ENCODE peak calls at places on chromosome 12, in seven cellular contexts. One of them, this sample, is unnamed.

GRCh38 chr12:57110189-57111045 is 745 bp downstream of the STAT6 start:
- DNase-seq in mesendoderm: peak; percentile 95
- DNase-seq in left ventricle myocardium inferior: peak; percentile 80
- DNase-seq in NB4: peak; percentile 96
- DNase-seq in neuronal stem cell: no peak
- DNase-seq in mesenchymal stem cell: peak; percentile 86
- DNase-seq in heart left ventricle: peak; percentile 81
- DNase-seq in this sample: no peak

GRCh38 chr12:42473130-42473529 is 116.4 kb downstream of the PRICKLE1 start:
- DNase-seq in mesendoderm: no peak
- DNase-seq in left ventricle myocardium inferior: no peak
- DNase-seq in NB4: no peak
- DNase-seq in neuronal stem cell: no peak
- DNase-seq in mesenchymal stem cell: peak; percentile 26
- DNase-seq in heart left ventricle: no peak
- DNase-seq in this sample: no peak

GRCh38 chr12:26614217-26614616 is 218.8 kb downstream of the ITPR2 start:
- DNase-seq in mesendoderm: peak; percentile 48
- DNase-seq in left ventricle myocardium inferior: no peak
- DNase-seq in NB4: peak; percentile 81
- DNase-seq in neuronal stem cell: peak; percentile 17
- DNase-seq in mesenchymal stem cell: peak; percentile 20
- DNase-seq in heart left ventricle: peak; percentile 25
- DNase-seq in this sample: no peak

GRCh38 chr12:57470286-57470969 is 9.2 kb downstream of the ARHGAP9 start:
- DNase-seq in mesendoderm: no peak
- DNase-seq in left ventricle myocardium inferior: no peak
- DNase-seq in NB4: no peak
- DNase-seq in neuronal stem cell: no peak
- DNase-seq in mesenchymal stem cell: no peak
- DNase-seq in heart left ventricle: no peak
- DNase-seq in this sample: no peak

GRCh38 chr12:128021561-128021960 is 245.4 kb upstream of the TMEM132C start:
- DNase-seq in mesendoderm: no peak
- DNase-seq in left ventricle myocardium inferior: no peak
- DNase-seq in NB4: no peak
- DNase-seq in neuronal stem cell: no peak
- DNase-seq in mesenchymal stem cell: no peak
- DNase-seq in heart left ventricle: no peak
- DNase-seq in this sample: no peak

GRCh38 chr12:56120158-56120846 is 2.2 kb downstream of the ZC3H10 start:
- DNase-seq in mesendoderm: peak; percentile 33
- DNase-seq in left ventricle myocardium inferior: no peak
- DNase-seq in NB4: no peak
- DNase-seq in neuronal stem cell: no peak
- DNase-seq in mesenchymal stem cell: no peak
- DNase-seq in heart left ventricle: no peak
- DNase-seq in this sample: no peak

GRCh38 chr12:63042646-63043045 is 107.7 kb upstream of the PPM1H start:
- DNase-seq in mesendoderm: no peak
- DNase-seq in left ventricle myocardium inferior: no peak
- DNase-seq in NB4: no peak
- DNase-seq in neuronal stem cell: no peak
- DNase-seq in mesenchymal stem cell: no peak
- DNase-seq in heart left ventricle: no peak
- DNase-seq in this sample: no peak

GRCh38 chr12:623865-624372 is 39.3 kb downstream of the NINJ2 start:
- DNase-seq in mesendoderm: peak; percentile 84
- DNase-seq in left ventricle myocardium inferior: no peak
- DNase-seq in NB4: no peak
- DNase-seq in neuronal stem cell: no peak
- DNase-seq in mesenchymal stem cell: no peak
- DNase-seq in heart left ventricle: no peak
- DNase-seq in this sample: no peak

GRCh38 chr12:106078358-106079025 is 60.3 kb downstream of the NUAK1 start:
- DNase-seq in mesendoderm: no peak
- DNase-seq in left ventricle myocardium inferior: peak; percentile 64
- DNase-seq in NB4: no peak
- DNase-seq in neuronal stem cell: no peak
- DNase-seq in mesenchymal stem cell: peak; percentile 63
- DNase-seq in heart left ventricle: peak; percentile 76
- DNase-seq in this sample: peak; percentile 83

GRCh38 chr12:74408601-74409166 is 129.0 kb upstream of the ATXN7L3B start:
- DNase-seq in mesendoderm: peak; percentile 93
- DNase-seq in left ventricle myocardium inferior: no peak
- DNase-seq in NB4: no peak
- DNase-seq in neuronal stem cell: no peak
- DNase-seq in mesenchymal stem cell: no peak
- DNase-seq in heart left ventricle: no peak
- DNase-seq in this sample: no peak

GRCh38 chr12:26196424-26196722 is 1.0 kb downstream of the SSPN start:
- DNase-seq in mesendoderm: no peak
- DNase-seq in left ventricle myocardium inferior: no peak
- DNase-seq in NB4: no peak
- DNase-seq in neuronal stem cell: no peak
- DNase-seq in mesenchymal stem cell: no peak
- DNase-seq in heart left ventricle: no peak
- DNase-seq in this sample: no peak

GRCh38 chr12:69633061-69633460 is 22.4 kb upstream of the LRRC10 start:
- DNase-seq in mesendoderm: peak; percentile 51
- DNase-seq in left ventricle myocardium inferior: no peak
- DNase-seq in NB4: peak; percentile 27
- DNase-seq in neuronal stem cell: no peak
- DNase-seq in mesenchymal stem cell: no peak
- DNase-seq in heart left ventricle: no peak
- DNase-seq in this sample: no peak

GRCh38 chr12:122840580-122841513 is 5.6 kb downstream of the HIP1R start:
- DNase-seq in mesendoderm: peak; percentile 16
- DNase-seq in left ventricle myocardium inferior: no peak
- DNase-seq in NB4: no peak
- DNase-seq in neuronal stem cell: no peak
- DNase-seq in mesenchymal stem cell: no peak
- DNase-seq in heart left ventricle: no peak
- DNase-seq in this sample: no peak

GRCh38 chr12:39505025-39505424 is 62.1 kb upstream of the KIF21A start:
- DNase-seq in mesendoderm: peak; percentile 59
- DNase-seq in left ventricle myocardium inferior: no peak
- DNase-seq in NB4: no peak
- DNase-seq in neuronal stem cell: no peak
- DNase-seq in mesenchymal stem cell: no peak
- DNase-seq in heart left ventricle: no peak
- DNase-seq in this sample: peak; percentile 12

GRCh38 chr12:12999276-12999958 is 648 bp downstream of the HEBP1 start:
- DNase-seq in mesendoderm: no peak
- DNase-seq in left ventricle myocardium inferior: no peak
- DNase-seq in NB4: no peak
- DNase-seq in neuronal stem cell: no peak
- DNase-seq in mesenchymal stem cell: no peak
- DNase-seq in heart left ventricle: no peak
- DNase-seq in this sample: no peak

GRCh38 chr12:118136559-118137003 is 657 bp downstream of the PEBP1 start:
- DNase-seq in mesendoderm: peak; percentile 71
- DNase-seq in left ventricle myocardium inferior: peak; percentile 46
- DNase-seq in NB4: peak; percentile 82
- DNase-seq in neuronal stem cell: peak; percentile 29
- DNase-seq in mesenchymal stem cell: peak; percentile 50
- DNase-seq in heart left ventricle: peak; percentile 59
- DNase-seq in this sample: no peak

GRCh38 chr12:93950321-93950720 is 198.1 kb upstream of the PLXNC1 start:
- DNase-seq in mesendoderm: no peak
- DNase-seq in left ventricle myocardium inferior: no peak
- DNase-seq in NB4: no peak
- DNase-seq in neuronal stem cell: no peak
- DNase-seq in mesenchymal stem cell: no peak
- DNase-seq in heart left ventricle: no peak
- DNase-seq in this sample: no peak

GRCh38 chr12:93957870-93958269 is 190.5 kb upstream of the PLXNC1 start:
- DNase-seq in mesendoderm: no peak
- DNase-seq in left ventricle myocardium inferior: no peak
- DNase-seq in NB4: no peak
- DNase-seq in neuronal stem cell: no peak
- DNase-seq in mesenchymal stem cell: no peak
- DNase-seq in heart left ventricle: no peak
- DNase-seq in this sample: no peak

GRCh38 chr12:93956551-93956950 is 191.8 kb upstream of the PLXNC1 start:
- DNase-seq in mesendoderm: no peak
- DNase-seq in left ventricle myocardium inferior: no peak
- DNase-seq in NB4: no peak
- DNase-seq in neuronal stem cell: no peak
- DNase-seq in mesenchymal stem cell: no peak
- DNase-seq in heart left ventricle: no peak
- DNase-seq in this sample: no peak

GRCh38 chr12:93957180-93957579 is 191.2 kb upstream of the PLXNC1 start:
- DNase-seq in mesendoderm: no peak
- DNase-seq in left ventricle myocardium inferior: no peak
- DNase-seq in NB4: no peak
- DNase-seq in neuronal stem cell: no peak
- DNase-seq in mesenchymal stem cell: no peak
- DNase-seq in heart left ventricle: no peak
- DNase-seq in this sample: no peak

GRCh38 chr12:93954160-93955112 is 193.9 kb upstream of the PLXNC1 start:
- DNase-seq in mesendoderm: no peak
- DNase-seq in left ventricle myocardium inferior: peak; percentile 36
- DNase-seq in NB4: no peak
- DNase-seq in neuronal stem cell: no peak
- DNase-seq in mesenchymal stem cell: no peak
- DNase-seq in heart left ventricle: peak; percentile 52
- DNase-seq in this sample: no peak
- H3K4me3 ChIP-seq in mesendoderm: no peak overlapping the region
- H3K4me3 ChIP-seq in left ventricle myocardium inferior: no peak overlapping the region
- H3K4me3 ChIP-seq in NB4: no peak overlapping the region
- H3K4me3 ChIP-seq in neuronal stem cell: no peak overlapping the region
- H3K4me3 ChIP-seq in mesenchymal stem cell: no peak overlapping the region
- H3K4me3 ChIP-seq in heart left ventricle: no peak overlapping the region
- H3K4me3 ChIP-seq in this sample: no peak overlapping the region

GRCh38 chr12:48907243-48907642 is 18.0 kb downstream of the FKBP11 start:
- DNase-seq in mesendoderm: no peak
- DNase-seq in left ventricle myocardium inferior: no peak
- DNase-seq in NB4: no peak
- DNase-seq in neuronal stem cell: no peak
- DNase-seq in mesenchymal stem cell: no peak
- DNase-seq in heart left ventricle: no peak
- DNase-seq in this sample: no peak

GRCh38 chr12:48901278-48901677 is 24.0 kb downstream of the FKBP11 start:
- DNase-seq in mesendoderm: no peak
- DNase-seq in left ventricle myocardium inferior: no peak
- DNase-seq in NB4: no peak
- DNase-seq in neuronal stem cell: no peak
- DNase-seq in mesenchymal stem cell: no peak
- DNase-seq in heart left ventricle: no peak
- DNase-seq in this sample: no peak

GRCh38 chr12:48899651-48900050 is 25.6 kb downstream of the FKBP11 start:
- DNase-seq in mesendoderm: no peak
- DNase-seq in left ventricle myocardium inferior: no peak
- DNase-seq in NB4: no peak
- DNase-seq in neuronal stem cell: no peak
- DNase-seq in mesenchymal stem cell: no peak
- DNase-seq in heart left ventricle: no peak
- DNase-seq in this sample: no peak

GRCh38 chr12:48903982-48904411 is 21.3 kb downstream of the FKBP11 start:
- DNase-seq in mesendoderm: peak; percentile 97
- DNase-seq in left ventricle myocardium inferior: peak; percentile 68
- DNase-seq in NB4: peak; percentile 80
- DNase-seq in neuronal stem cell: peak; percentile 64
- DNase-seq in mesenchymal stem cell: peak; percentile 90
- DNase-seq in heart left ventricle: peak; percentile 75
- DNase-seq in this sample: peak; percentile 67

GRCh38 chr12:48903363-48903981 is 21.8 kb downstream of the FKBP11 start:
- DNase-seq in mesendoderm: no peak
- DNase-seq in left ventricle myocardium inferior: no peak
- DNase-seq in NB4: no peak
- DNase-seq in neuronal stem cell: no peak
- DNase-seq in mesenchymal stem cell: peak; percentile 50
- DNase-seq in heart left ventricle: no peak
- DNase-seq in this sample: no peak
- H3K4me3 ChIP-seq in mesendoderm: no peak overlapping the region
- H3K4me3 ChIP-seq in left ventricle myocardium inferior: peak overlapping the region; percentile 61
- H3K4me3 ChIP-seq in NB4: no peak overlapping the region
- H3K4me3 ChIP-seq in neuronal stem cell: no peak overlapping the region
- H3K4me3 ChIP-seq in mesenchymal stem cell: no peak overlapping the region
- H3K4me3 ChIP-seq in heart left ventricle: no peak overlapping the region
- H3K4me3 ChIP-seq in this sample: no peak overlapping the region

DNA sequence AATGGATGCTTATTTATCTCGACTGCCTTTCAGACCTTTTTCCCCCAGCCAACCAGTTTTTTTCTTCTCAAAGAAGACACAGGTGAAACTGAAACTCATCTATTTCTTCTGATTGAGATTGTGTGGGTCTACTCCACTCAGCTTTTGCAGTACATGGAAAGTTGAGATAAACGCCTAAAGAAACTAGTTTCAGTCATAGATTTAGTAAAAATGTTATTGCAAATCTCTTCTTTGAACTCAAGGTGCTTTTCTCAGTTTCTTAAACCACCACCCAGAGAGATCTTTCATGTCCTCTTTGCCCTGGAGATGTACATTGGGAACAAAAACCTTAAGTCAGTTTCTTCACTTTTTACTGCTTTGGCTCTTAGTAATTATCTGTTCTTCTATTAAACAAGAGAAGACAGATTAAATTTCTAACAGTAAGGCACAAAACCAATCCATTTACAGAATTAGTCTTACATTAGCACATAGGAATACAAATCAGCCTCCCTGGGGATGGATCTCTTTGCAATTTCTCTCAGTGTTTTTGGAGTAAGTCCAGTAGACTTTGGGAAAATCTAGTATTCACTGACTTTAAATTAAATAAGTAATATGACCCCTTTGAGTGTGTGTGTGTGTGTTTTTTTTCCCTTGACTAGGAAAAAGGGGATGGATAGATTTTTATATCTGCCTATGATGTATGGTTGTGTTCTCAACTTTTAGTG is 11.6 kb downstream of the FBXW8 start:
- DNase-seq in mesendoderm: no peak
- DNase-seq in left ventricle myocardium inferior: no peak
- DNase-seq in NB4: no peak
- DNase-seq in neuronal stem cell: no peak
- DNase-seq in mesenchymal stem cell: no peak
- DNase-seq in heart left ventricle: no peak
- DNase-seq in this sample: no peak
- H3K4me3 ChIP-seq in mesendoderm: no peak overlapping the region
- H3K4me3 ChIP-seq in left ventricle myocardium inferior: no peak overlapping the region
- H3K4me3 ChIP-seq in NB4: no peak overlapping the region
- H3K4me3 ChIP-seq in neuronal stem cell: no peak overlapping the region
- H3K4me3 ChIP-seq in mesenchymal stem cell: no peak overlapping the region
- H3K4me3 ChIP-seq in heart left ventricle: no peak overlapping the region
- H3K4me3 ChIP-seq in this sample: no peak overlapping the region

DNA sequence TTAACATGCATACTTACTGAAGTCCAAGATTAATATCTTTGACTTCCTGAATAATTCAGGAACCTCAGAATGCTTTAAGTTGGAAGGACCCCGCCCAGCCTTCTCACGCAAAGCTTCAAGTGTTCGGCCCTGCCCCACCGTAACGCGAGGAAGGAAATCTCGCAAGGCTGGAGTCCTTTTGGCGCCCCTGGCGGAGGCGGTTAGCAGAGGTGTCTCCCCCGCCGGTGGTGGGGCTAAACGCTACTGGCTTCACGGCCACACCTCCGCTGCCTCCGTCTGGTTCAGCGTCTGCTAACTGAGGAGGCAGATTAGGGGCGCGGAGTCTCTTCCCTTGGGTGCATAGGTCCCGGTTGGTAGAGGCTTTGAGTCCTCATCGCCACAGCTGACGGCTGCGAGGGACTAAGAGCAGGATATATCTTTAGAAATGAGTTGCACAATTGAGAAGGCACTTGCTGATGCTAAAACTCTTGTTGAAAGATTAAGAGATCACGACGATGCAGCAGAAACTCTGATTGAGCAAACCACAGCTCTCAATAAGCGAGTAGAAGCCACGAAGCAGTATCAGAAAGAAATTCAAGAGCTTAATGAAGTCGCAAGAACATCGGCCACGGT is 21.9 kb downstream of the SPATS2 start:
- DNase-seq in mesendoderm: peak; percentile 92
- DNase-seq in left ventricle myocardium inferior: peak; percentile 36
- DNase-seq in NB4: peak; percentile 69
- DNase-seq in neuronal stem cell: peak; percentile 41
- DNase-seq in mesenchymal stem cell: no peak
- DNase-seq in heart left ventricle: peak; percentile 25
- DNase-seq in this sample: no peak
- H3K4me3 ChIP-seq in mesendoderm: no peak overlapping the region
- H3K4me3 ChIP-seq in left ventricle myocardium inferior: no peak overlapping the region
- H3K4me3 ChIP-seq in NB4: no peak overlapping the region
- H3K4me3 ChIP-seq in neuronal stem cell: no peak overlapping the region
- H3K4me3 ChIP-seq in mesenchymal stem cell: no peak overlapping the region
- H3K4me3 ChIP-seq in heart left ventricle: no peak overlapping the region
- H3K4me3 ChIP-seq in this sample: no peak overlapping the region